ENCODE peak calls at places on chromosomes 13 and 19, in nine cellular contexts. F is IMR-90, N is cardiac muscle cell, G is heart left ventricle, A is cardiac fibroblast, T is tibial artery, M is fibroblast of mammary gland, K is neural progenitor cell, H is AG04449. I is an unnamed sample.

GRCh38 chr19:4376245-4376990 is 23.9 kb downstream of the SH3GL1 start:
- DNase-seq in K (no peak), T (no peak), H (no peak), A (no peak), G (no peak), N (no peak), F (no peak), M (no peak), I (no peak)

GRCh38 chr19:8615813-8616596 is 5.5 kb upstream of the ADAMTS10 start:
- DNase-seq in M (peak; percentile 49), K (peak; percentile 66), T (peak; percentile 63), F (peak; percentile 55), N (peak; percentile 60), A (peak; percentile 65), G (peak; percentile 49), H (no peak), I (no peak)

GRCh38 chr13:25423831-25424230 is 52.1 kb downstream of the ATP8A2 start:
- DNase-seq in A (no peak), F (no peak), H (no peak), K (no peak), M (no peak), T (no peak), G (no peak), N (no peak), I (no peak)

GRCh38 chr13:99050983-99051488 is 73.2 kb upstream of the DOCK9 start:
- DNase-seq in H (no peak), A (no peak), F (no peak), G (no peak), K (no peak), N (no peak), T (no peak), M (no peak), I (no peak)

GRCh38 chr13:32881074-32881791 is 135.0 kb upstream of the KL start:
- DNase-seq in A (peak; percentile 72), K (no peak), N (no peak), T (no peak), H (peak; percentile 16), F (peak; percentile 82), G (no peak), M (peak; percentile 88), I (no peak)

GRCh38 chr13:105334211-105334610 is 1201.3 kb downstream of the EFNB2 start:
- DNase-seq in H (peak; percentile 49), A (peak; percentile 41), N (no peak), K (peak; percentile 4), G (no peak), T (no peak), M (no peak), F (peak; percentile 79), I (no peak)

GRCh38 chr19:4801085-4801619 is 9.6 kb downstream of the FEM1A start:
- DNase-seq in M (no peak), A (no peak), H (no peak), K (no peak), G (no peak), F (no peak), T (no peak), N (no peak), I (no peak)

GRCh38 chr13:33545492-33545891 is 259.9 kb upstream of the STARD13 start:
- DNase-seq in A (no peak), T (no peak), G (no peak), K (no peak), M (no peak), F (no peak), N (no peak), H (no peak), I (no peak)

GRCh38 chr19:6616011-6616410 is 25.1 kb upstream of the CD70 start:
- DNase-seq in K (no peak), A (peak; percentile 34), T (no peak), N (no peak), G (no peak), M (peak; percentile 49), H (no peak), F (no peak), I (no peak)

GRCh38 chr19:49324801-49325491 is at the start of gene SLC6A16:
- DNase-seq in G (no peak), A (no peak), M (no peak), H (no peak), N (no peak), F (no peak), T (no peak), K (no peak), I (peak; percentile 59)

GRCh38 chr19:8325454-8325853 is 4.2 kb downstream of the RPS28 start:
- DNase-seq in T (no peak), N (no peak), H (no peak), M (no peak), K (no peak), F (no peak), A (no peak), G (no peak), I (no peak)

GRCh38 chr13:110512198-110512740 is 49.3 kb downstream of the RAB20 start:
- DNase-seq in H (no peak), G (no peak), F (no peak), T (no peak), M (no peak), A (no peak), K (no peak), N (no peak), I (no peak)

GRCh38 chr13:95420501-95420900 is 119.2 kb upstream of the ABCC4 start:
- DNase-seq in K (peak; percentile 21), A (no peak), H (no peak), T (no peak), N (no peak), G (no peak), F (no peak), M (no peak), I (no peak)

GRCh38 chr13:51764184-51765141 is 39.5 kb downstream of the DHRS12 start:
- DNase-seq in A (peak; percentile 73), H (no peak), F (peak; percentile 97), K (no peak), T (peak; percentile 93), G (peak; percentile 65), M (peak; percentile 92), N (peak; percentile 65), I (peak; percentile 89)

GRCh38 chr19:13074378-13074777 is 28.3 kb downstream of the LYL1 start:
- DNase-seq in N (no peak), F (no peak), K (no peak), T (no peak), H (no peak), M (no peak), G (no peak), A (no peak), I (no peak)

GRCh38 chr13:47908200-47908902 is 92.7 kb downstream of the SUCLA2 start:
- DNase-seq in G (no peak), M (peak; percentile 77), A (peak; percentile 26), K (no peak), H (no peak), T (no peak), F (peak; percentile 76), N (no peak), I (no peak)

GRCh38 chr19:7911509-7912143 is 3.0 kb upstream of the TGFBR3L start:
- DNase-seq in H (no peak), T (no peak), N (no peak), F (no peak), A (no peak), M (no peak), G (no peak), K (no peak), I (no peak)

GRCh38 chr19:52171321-52172169 is at the start of gene ZNF836:
- DNase-seq in A (peak; percentile 80), M (peak; percentile 64), F (peak; percentile 59), T (peak; percentile 88), N (peak; percentile 87), K (peak; percentile 92), H (no peak), G (peak; percentile 93), I (peak; percentile 90)

DNA sequence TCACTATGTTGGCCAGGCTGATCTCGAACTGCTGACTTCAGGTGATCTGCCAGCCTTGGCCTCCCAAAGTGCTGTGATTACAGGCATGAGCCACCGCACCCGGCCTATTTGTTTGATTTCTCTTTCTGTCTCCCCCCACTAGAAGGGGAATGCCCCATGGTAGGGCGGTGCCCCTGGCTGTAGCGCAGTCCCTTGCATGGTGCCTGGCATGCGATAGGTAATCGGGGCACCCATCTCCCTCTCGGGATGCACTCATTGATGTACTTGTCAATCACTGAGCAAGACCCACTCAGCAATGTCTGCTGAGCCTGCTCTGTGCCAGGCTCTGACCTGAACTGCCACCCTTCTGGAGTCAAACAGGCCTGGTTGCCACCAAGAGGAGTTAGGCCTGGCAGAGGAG is 19.8 kb downstream of the DNM2 start:
- DNase-seq in G (no peak), H (no peak), K (no peak), T (no peak), A (no peak), M (no peak), F (no peak), N (no peak), I (no peak)
- TF ChIP-seq CTCF in G (no peak), H (no peak), K (no peak), T (no peak), A (no peak), M (no peak), F (no peak), N (no peak), I (no peak)

GRCh38 chr19:50662442-50663279 is 13.4 kb downstream of the C19orf81 start:
- DNase-seq in G (no peak), K (no peak), A (no peak), N (no peak), M (no peak), T (no peak), H (no peak), F (no peak), I (no peak)

GRCh38 chr19:50663280-50663790 is 14.1 kb downstream of the C19orf81 start:
- DNase-seq in G (no peak), A (no peak), F (no peak), M (peak; percentile 2), N (peak; percentile 32), T (no peak), H (no peak), K (no peak), I (no peak)

GRCh38 chr19:50661675-50662441 is 12.6 kb downstream of the C19orf81 start:
- DNase-seq in F (no peak), T (no peak), H (no peak), M (no peak), N (no peak), A (no peak), G (no peak), K (no peak), I (no peak)

GRCh38 chr19:50666346-50667176 is 17.3 kb downstream of the C19orf81 start:
- DNase-seq in F (no peak), A (no peak), T (no peak), G (no peak), N (no peak), K (no peak), M (no peak), H (no peak), I (no peak)

GRCh38 chr19:50664204-50664603 is 15.0 kb downstream of the C19orf81 start:
- DNase-seq in T (no peak), G (no peak), A (no peak), N (no peak), M (no peak), K (no peak), F (no peak), H (no peak), I (no peak)
- H3K4me3 ChIP-seq in T (no peak overlapping the region), G (no peak overlapping the region), A (no peak overlapping the region), N (no peak overlapping the region), M (no peak overlapping the region), K (no peak overlapping the region), F (no peak overlapping the region), H (no peak overlapping the region), I (no peak overlapping the region)

GRCh38 chr13:92172191-92172590 is 773.8 kb downstream of the GPC5 start:
- DNase-seq in H (no peak), F (peak; percentile 3), T (no peak), K (no peak), M (peak; percentile 8), A (no peak), N (no peak), G (no peak), I (no peak)
- TF ChIP-seq CTCF in H (no peak), F (no peak), T (no peak), K (no peak), M (no peak), A (no peak), N (no peak), G (no peak), I (no peak)

GRCh38 chr19:1017115-1017905 is 3.6 kb downstream of the TMEM259 start:
- DNase-seq in A (no peak), N (no peak), G (no peak), F (no peak), M (no peak), H (no peak), T (no peak), K (no peak), I (no peak)
- H3K4me3 ChIP-seq in A (peak overlapping the region; percentile 3), N (no peak overlapping the region), G (peak overlapping the region; percentile 12), F (no peak overlapping the region), M (no peak overlapping the region), H (peak overlapping the region; percentile 23), T (no peak overlapping the region), K (no peak overlapping the region), I (peak overlapping the region; percentile 49)